ENCODE peak calls at places on chromosomes 4 and X, in nine cellular contexts. One of them, this sample, is unnamed.

GRCh38 chr4:152680988-152681731 is 1.4 kb upstream of the TMEM154 start:
- DNase-seq in amygdala: no peak
- DNase-seq in putamen: no peak
- DNase-seq in transverse colon: no peak
- DNase-seq in cardiac muscle cell: peak
- DNase-seq in epithelial cell of esophagus: peak
- DNase-seq in HEK293T: no peak
- DNase-seq in NCI-H2081: peak
- DNase-seq in fibroblast of mammary gland: peak
- DNase-seq in this sample: no peak

GRCh38 chr4:10003666-10004065 is 17.6 kb downstream of the SLC2A9 start:
- DNase-seq in amygdala: no peak
- DNase-seq in putamen: no peak
- DNase-seq in transverse colon: no peak
- DNase-seq in cardiac muscle cell: no peak
- DNase-seq in epithelial cell of esophagus: peak
- DNase-seq in HEK293T: no peak
- DNase-seq in NCI-H2081: no peak
- DNase-seq in fibroblast of mammary gland: no peak
- DNase-seq in this sample: no peak

GRCh38 chr4:94486372-94486801 is 34.6 kb downstream of the PDLIM5 start:
- DNase-seq in amygdala: no peak
- DNase-seq in putamen: no peak
- DNase-seq in transverse colon: no peak
- DNase-seq in cardiac muscle cell: peak
- DNase-seq in epithelial cell of esophagus: peak
- DNase-seq in HEK293T: no peak
- DNase-seq in NCI-H2081: no peak
- DNase-seq in fibroblast of mammary gland: peak
- DNase-seq in this sample: no peak

GRCh38 chr4:138034871-138035270 is 207.3 kb downstream of the SLC7A11 start:
- DNase-seq in amygdala: no peak
- DNase-seq in putamen: no peak
- DNase-seq in transverse colon: no peak
- DNase-seq in cardiac muscle cell: peak
- DNase-seq in epithelial cell of esophagus: peak
- DNase-seq in HEK293T: no peak
- DNase-seq in NCI-H2081: no peak
- DNase-seq in fibroblast of mammary gland: peak
- DNase-seq in this sample: no peak

GRCh38 chr4:61202100-61202637 is 2.0 kb downstream of the ADGRL3 start:
- DNase-seq in amygdala: peak
- DNase-seq in putamen: peak
- DNase-seq in transverse colon: no peak
- DNase-seq in cardiac muscle cell: no peak
- DNase-seq in epithelial cell of esophagus: no peak
- DNase-seq in HEK293T: peak
- DNase-seq in NCI-H2081: peak
- DNase-seq in fibroblast of mammary gland: no peak
- DNase-seq in this sample: peak

GRCh38 chr4:33369366-33369899 is 2649.3 kb downstream of the PCDH7 start:
- DNase-seq in amygdala: no peak
- DNase-seq in putamen: peak
- DNase-seq in transverse colon: no peak
- DNase-seq in cardiac muscle cell: peak
- DNase-seq in epithelial cell of esophagus: peak
- DNase-seq in HEK293T: no peak
- DNase-seq in NCI-H2081: no peak
- DNase-seq in fibroblast of mammary gland: peak
- DNase-seq in this sample: no peak

GRCh38 chr4:8439914-8440490 is 521 bp downstream of the ACOX3 start:
- DNase-seq in amygdala: no peak
- DNase-seq in putamen: no peak
- DNase-seq in transverse colon: peak
- DNase-seq in cardiac muscle cell: peak
- DNase-seq in epithelial cell of esophagus: no peak
- DNase-seq in HEK293T: peak
- DNase-seq in NCI-H2081: peak
- DNase-seq in fibroblast of mammary gland: no peak
- DNase-seq in this sample: peak

GRCh38 chr4:174658246-174658645 is 136.0 kb upstream of the HPGD start:
- DNase-seq in amygdala: no peak
- DNase-seq in putamen: no peak
- DNase-seq in transverse colon: no peak
- DNase-seq in cardiac muscle cell: peak
- DNase-seq in epithelial cell of esophagus: no peak
- DNase-seq in HEK293T: no peak
- DNase-seq in NCI-H2081: no peak
- DNase-seq in fibroblast of mammary gland: no peak
- DNase-seq in this sample: no peak

GRCh38 chrX:38800981-38801845 is at the start of gene MID1IP1:
- DNase-seq in amygdala: peak
- DNase-seq in putamen: peak
- DNase-seq in transverse colon: peak
- DNase-seq in cardiac muscle cell: peak
- DNase-seq in epithelial cell of esophagus: peak
- DNase-seq in HEK293T: peak
- DNase-seq in NCI-H2081: peak
- DNase-seq in fibroblast of mammary gland: peak
- DNase-seq in this sample: peak

GRCh38 chr4:128707864-128708263 is 101.6 kb upstream of the JADE1 start:
- DNase-seq in amygdala: no peak
- DNase-seq in putamen: no peak
- DNase-seq in transverse colon: no peak
- DNase-seq in cardiac muscle cell: peak
- DNase-seq in epithelial cell of esophagus: peak
- DNase-seq in HEK293T: no peak
- DNase-seq in NCI-H2081: no peak
- DNase-seq in fibroblast of mammary gland: peak
- DNase-seq in this sample: no peak

This sample was measured in HAP-1.